ENCODE peak calls at places on chromosomes 6 and 20, in four cellular contexts. Q is astrocyte, S is HCT116, I is NT2/D1. C is an unnamed sample.

GRCh38 chr6:160226118-160226541 is 32.5 kb downstream of the SLC22A2 start:
- DNase-seq in Q (peak; percentile 73), S (no peak), I (no peak), C (no peak)

GRCh38 chr20:51423810-51424209 is 118.7 kb downstream of the NFATC2 start:
- DNase-seq in Q (no peak), S (no peak), I (peak; percentile 95), C (no peak)

GRCh38 chr6:163355471-163355991 is 59.0 kb upstream of the QKI start:
- DNase-seq in Q (peak; percentile 81), S (no peak), I (no peak), C (no peak)

GRCh38 chr20:6660441-6660840 is 107.0 kb upstream of the BMP2 start:
- DNase-seq in Q (no peak), S (no peak), I (no peak), C (no peak)

GRCh38 chr6:122751291-122751690 is 28.2 kb upstream of the FABP7 start:
- DNase-seq in Q (no peak), S (no peak), I (no peak), C (no peak)

GRCh38 chr6:91142154-91142553 is 555.3 kb upstream of the MAP3K7 start:
- DNase-seq in Q (no peak), S (no peak), I (no peak), C (no peak)

GRCh38 chr6:7148100-7148822 is 40.5 kb downstream of the RREB1 start:
- DNase-seq in Q (peak; percentile 75), S (no peak), I (no peak), C (peak; percentile 30)

GRCh38 chr6:84093405-84094049 is 60.0 kb downstream of the MRAP2 start:
- DNase-seq in Q (no peak), S (no peak), I (no peak), C (no peak)

GRCh38 chr6:77683515-77683914 is 30.7 kb downstream of the MEI4 start:
- DNase-seq in Q (no peak), S (no peak), I (no peak), C (no peak)

GRCh38 chr6:31558631-31559500 is 11.5 kb downstream of the NFKBIL1 start:
- DNase-seq in Q (no peak), S (no peak), I (no peak), C (no peak)

GRCh38 chr6:4412488-4412887 is 277.1 kb upstream of the ECI2 start:
- DNase-seq in Q (no peak), S (no peak), I (no peak), C (no peak)

GRCh38 chr20:48080583-48080982 is 295.3 kb upstream of the SULF2 start:
- DNase-seq in Q (no peak), S (no peak), I (no peak), C (no peak)

GRCh38 chr6:90490030-90490429 is 96.8 kb downstream of the MAP3K7 start:
- DNase-seq in Q (no peak), S (no peak), I (no peak), C (no peak)

GRCh38 chr6:131001945-131002661 is 60.9 kb downstream of the EPB41L2 start:
- DNase-seq in Q (peak; percentile 71), S (no peak), I (no peak), C (no peak)

GRCh38 chr20:57594092-57594911 is 25.9 kb downstream of the ZBP1 start:
- DNase-seq in Q (no peak), S (peak; percentile 12), I (no peak), C (peak; percentile 70)

GRCh38 chr20:41854765-41855164 is 236.6 kb upstream of the CHD6 start:
- DNase-seq in Q (no peak), S (no peak), I (no peak), C (no peak)

GRCh38 chr6:160730911-160731310 is 28.9 kb downstream of the PLG start:
- DNase-seq in Q (no peak), S (no peak), I (no peak), C (no peak)

GRCh38 chr6:34090495-34090894 is 55.4 kb downstream of the GRM4 start:
- DNase-seq in Q (no peak), S (no peak), I (no peak), C (no peak)

GRCh38 chr6:43887340-43887858 is 117.4 kb downstream of the VEGFA start:
- DNase-seq in Q (no peak), S (no peak), I (no peak), C (no peak)

GRCh38 chr20:46552460-46553420 is 2.3 kb upstream of the OCSTAMP start:
- DNase-seq in Q (no peak), S (no peak), I (no peak), C (no peak)

GRCh38 chr20:58393299-58393698 is 4.3 kb downstream of the VAPB start:
- DNase-seq in Q (peak; percentile 48), S (no peak), I (no peak), C (peak; percentile 52)

GRCh38 chr6:4174042-4174441 is 38.7 kb upstream of the ECI2 start:
- DNase-seq in Q (no peak), S (no peak), I (no peak), C (no peak)

GRCh38 chr6:144908004-144908403 is 622.9 kb downstream of the UTRN start:
- DNase-seq in Q (no peak), S (no peak), I (no peak), C (no peak)

GRCh38 chr20:44643596-44644383 is 7.7 kb downstream of the ADA start:
- DNase-seq in Q (peak; percentile 74), S (no peak), I (peak; percentile 85), C (peak; percentile 50)

GRCh38 chr6:43575105-43575771 is 600 bp downstream of the XPO5 start:
- DNase-seq in Q (peak; percentile 23), S (no peak), I (peak; percentile 5), C (peak; percentile 67)

GRCh38 chr6:140544431-140544830 is 1170.0 kb upstream of the CITED2 start:
- DNase-seq in Q (no peak), S (no peak), I (no peak), C (no peak)

GRCh38 chr20:57736738-57737347 is 27.0 kb upstream of the PMEPA1 start:
- DNase-seq in Q (no peak), S (no peak), I (no peak), C (no peak)

GRCh38 chr6:33194431-33194979 is 2.2 kb upstream of the COL11A2 start:
- DNase-seq in Q (no peak), S (no peak), I (no peak), C (no peak)

GRCh38 chr20:34559311-34560140 is 1.0 kb downstream of the MAP1LC3A start:
- DNase-seq in Q (no peak), S (no peak), I (no peak), C (no peak)

GRCh38 chr6:124741341-124741740 is 220.9 kb upstream of the RNF217 start:
- DNase-seq in Q (peak; percentile 26), S (no peak), I (no peak), C (no peak)

GRCh38 chr6:161748535-161749386 is 474.9 kb upstream of the AGPAT4 start:
- DNase-seq in Q (no peak), S (peak; percentile 33), I (peak; percentile 40), C (peak; percentile 5)

GRCh38 chr6:38092462-38092861 is 272.9 kb downstream of the ZFAND3 start:
- DNase-seq in Q (no peak), S (no peak), I (no peak), C (no peak)

GRCh38 chr6:707576-708236 is 14.8 kb upstream of the EXOC2 start:
- DNase-seq in Q (no peak), S (no peak), I (no peak), C (no peak)

GRCh38 chr20:1467082-1467354 is 369 bp upstream of the NSFL1C start:
- DNase-seq in Q (no peak), S (no peak), I (no peak), C (no peak)
- H3K4me3 ChIP-seq in Q (no peak overlapping the region), S (peak overlapping the region; percentile 24), I (no peak overlapping the region), C (no peak overlapping the region)

DNA sequence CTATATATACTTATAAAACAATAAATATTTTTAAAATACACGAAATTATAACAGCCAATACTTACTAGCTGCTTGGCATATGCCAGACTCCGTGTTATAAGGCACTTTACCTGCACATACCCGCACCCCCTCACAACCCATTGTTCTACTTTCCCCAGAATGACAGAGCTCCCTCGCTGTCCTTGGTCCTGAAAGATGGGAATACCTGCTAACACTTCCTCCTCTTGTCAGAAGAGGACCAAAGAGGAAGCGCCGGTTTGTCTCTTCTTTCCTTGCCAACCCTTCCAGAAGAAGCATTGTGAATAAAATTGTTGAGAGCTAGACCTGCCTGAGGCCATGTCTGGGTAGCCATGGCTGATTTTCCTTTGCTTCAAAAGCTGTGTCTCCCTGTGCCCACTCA is 149.3 kb downstream of the PTPRT start:
- DNase-seq in Q (no peak), S (no peak), I (peak; percentile 70), C (no peak)
- H3K4me1 ChIP-seq in Q (no peaks in the 10 kb centered on the region), S (no peaks in the 10 kb centered on the region), I (no peaks in the 10 kb centered on the region), C (no peaks in the 10 kb centered on the region)

GRCh38 chr20:17878912-17879602 is 89.5 kb downstream of the SNX5 start:
- DNase-seq in Q (no peak), S (no peak), I (no peak), C (no peak)
- H3K9ac ChIP-seq in Q (no peak overlapping the region), S (no peak overlapping the region), I (no peak overlapping the region), C (no peak overlapping the region)

GRCh38 chr20:63633732-63634131 is 6.8 kb upstream of the GMEB2 start:
- DNase-seq in Q (no peak), S (no peak), I (no peak), C (no peak)
- H3K4me3 ChIP-seq in Q (no peak overlapping the region), S (no peak overlapping the region), I (no peak overlapping the region), C (no peak overlapping the region)

GRCh38 chr6:41585605-41586004 is 39.4 kb downstream of the FOXP4 start:
- DNase-seq in Q (no peak), S (no peak), I (no peak), C (no peak)

GRCh38 chr6:41583576-41583975 is 37.4 kb downstream of the FOXP4 start:
- DNase-seq in Q (no peak), S (no peak), I (no peak), C (no peak)

GRCh38 chr6:41584205-41584604 is 38.0 kb downstream of the FOXP4 start:
- DNase-seq in Q (no peak), S (no peak), I (no peak), C (no peak)

GRCh38 chr6:41586564-41586963 is 40.4 kb downstream of the FOXP4 start:
- DNase-seq in Q (no peak), S (no peak), I (no peak), C (no peak)

DNA sequence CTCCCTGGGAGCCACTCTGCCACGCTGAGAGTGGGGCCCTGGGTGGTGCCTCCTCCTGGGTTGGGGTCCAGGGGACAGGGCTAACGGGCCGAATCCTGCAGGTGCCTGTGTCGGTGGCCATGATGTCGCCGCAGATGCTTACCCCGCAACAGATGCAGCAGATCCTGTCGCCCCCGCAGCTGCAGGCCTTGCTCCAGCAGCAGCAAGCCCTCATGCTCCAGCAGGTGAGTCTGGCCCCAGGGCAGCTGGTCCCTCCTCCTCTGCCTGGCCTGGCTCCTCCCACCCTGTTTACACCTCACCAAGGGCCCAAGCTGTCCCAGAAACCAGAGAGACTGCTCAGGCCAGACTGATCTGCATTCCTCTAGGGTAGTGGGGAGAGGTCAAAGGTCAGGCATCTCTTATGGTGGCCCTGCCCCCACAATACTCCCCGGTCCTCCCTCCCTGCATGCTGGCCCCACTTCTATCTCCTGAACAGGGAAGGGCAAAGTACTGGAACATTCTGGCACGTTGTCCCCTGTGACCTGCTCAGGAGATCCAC is 38.6 kb downstream of the FOXP4 start:
- DNase-seq in Q (no peak), S (no peak), I (no peak), C (no peak)
- H3K4me1 ChIP-seq in Q (peaks cover 21% of the 10 kb centered on the region), S (peaks cover 19% of the 10 kb centered on the region), I (peaks cover 25% of the 10 kb centered on the region), C (peaks cover 10% of the 10 kb centered on the region)

GRCh38 chr6:2999005-2999620 is 581 bp upstream of the NQO2 start:
- DNase-seq in Q (peak; percentile 53), S (no peak), I (no peak), C (no peak)
- H3K9ac ChIP-seq in Q (peak overlapping the region; percentile 71), S (peak overlapping the region; percentile 65), I (peak overlapping the region; percentile 56), C (peak overlapping the region; percentile 66)

C was measured in adipocyte.